ENCODE peak calls at places on chromosome 11, in seven cellular contexts. One of them, this sample, is unnamed.

GRCh38 chr11:61004037-61004641 is 32.7 kb downstream of the CD6 start:
- DNase-seq in GM13976: no peak
- DNase-seq in cardiac muscle cell: peak; percentile 82
- DNase-seq in AG09319: no peak
- DNase-seq in astrocyte of the spinal cord: peak; percentile 56
- DNase-seq in AG04449: no peak
- DNase-seq in AG04450: no peak
- DNase-seq in this sample: no peak

GRCh38 chr11:59216654-59217640 is 4.2 kb upstream of the MPEG1 start:
- DNase-seq in GM13976: peak; percentile 50
- DNase-seq in cardiac muscle cell: peak; percentile 42
- DNase-seq in AG09319: no peak
- DNase-seq in astrocyte of the spinal cord: no peak
- DNase-seq in AG04449: no peak
- DNase-seq in AG04450: no peak
- DNase-seq in this sample: no peak

GRCh38 chr11:14587203-14587602 is 56.4 kb upstream of the PDE3B start:
- DNase-seq in GM13976: no peak
- DNase-seq in cardiac muscle cell: no peak
- DNase-seq in AG09319: no peak
- DNase-seq in astrocyte of the spinal cord: no peak
- DNase-seq in AG04449: no peak
- DNase-seq in AG04450: no peak
- DNase-seq in this sample: no peak

GRCh38 chr11:10600570-10601248 is 32.2 kb upstream of the LYVE1 start:
- DNase-seq in GM13976: no peak
- DNase-seq in cardiac muscle cell: no peak
- DNase-seq in AG09319: no peak
- DNase-seq in astrocyte of the spinal cord: no peak
- DNase-seq in AG04449: no peak
- DNase-seq in AG04450: no peak
- DNase-seq in this sample: no peak

GRCh38 chr11:67632982-67633755 is 3.4 kb upstream of the NUDT8 start:
- DNase-seq in GM13976: no peak
- DNase-seq in cardiac muscle cell: no peak
- DNase-seq in AG09319: no peak
- DNase-seq in astrocyte of the spinal cord: no peak
- DNase-seq in AG04449: no peak
- DNase-seq in AG04450: no peak
- DNase-seq in this sample: no peak

GRCh38 chr11:19673924-19674390 is 38.7 kb upstream of the NAV2 start:
- DNase-seq in GM13976: no peak
- DNase-seq in cardiac muscle cell: peak; percentile 64
- DNase-seq in AG09319: no peak
- DNase-seq in astrocyte of the spinal cord: peak; percentile 33
- DNase-seq in AG04449: no peak
- DNase-seq in AG04450: no peak
- DNase-seq in this sample: no peak

GRCh38 chr11:114553642-114554041 is 6.0 kb downstream of the NXPE1 start:
- DNase-seq in GM13976: no peak
- DNase-seq in cardiac muscle cell: no peak
- DNase-seq in AG09319: no peak
- DNase-seq in astrocyte of the spinal cord: no peak
- DNase-seq in AG04449: no peak
- DNase-seq in AG04450: no peak
- DNase-seq in this sample: no peak

GRCh38 chr11:43573873-43574272 is 106.7 kb upstream of the HSD17B12 start:
- DNase-seq in GM13976: no peak
- DNase-seq in cardiac muscle cell: no peak
- DNase-seq in AG09319: no peak
- DNase-seq in astrocyte of the spinal cord: no peak
- DNase-seq in AG04449: no peak
- DNase-seq in AG04450: no peak
- DNase-seq in this sample: no peak

GRCh38 chr11:68345776-68346728 is 33.7 kb downstream of the LRP5 start:
- DNase-seq in GM13976: no peak
- DNase-seq in cardiac muscle cell: peak; percentile 23
- DNase-seq in AG09319: no peak
- DNase-seq in astrocyte of the spinal cord: no peak
- DNase-seq in AG04449: no peak
- DNase-seq in AG04450: no peak
- DNase-seq in this sample: no peak

GRCh38 chr11:66810576-66811185 is 32.6 kb upstream of the RCE1 start:
- DNase-seq in GM13976: no peak
- DNase-seq in cardiac muscle cell: no peak
- DNase-seq in AG09319: no peak
- DNase-seq in astrocyte of the spinal cord: no peak
- DNase-seq in AG04449: no peak
- DNase-seq in AG04450: no peak
- DNase-seq in this sample: no peak

GRCh38 chr11:33997473-33998347 is 53.8 kb upstream of the CAPRIN1 start:
- DNase-seq in GM13976: no peak
- DNase-seq in cardiac muscle cell: peak; percentile 19
- DNase-seq in AG09319: no peak
- DNase-seq in astrocyte of the spinal cord: no peak
- DNase-seq in AG04449: no peak
- DNase-seq in AG04450: no peak
- DNase-seq in this sample: no peak

GRCh38 chr11:59899532-59899931 is 20.9 kb downstream of the OOSP3 start:
- DNase-seq in GM13976: no peak
- DNase-seq in cardiac muscle cell: no peak
- DNase-seq in AG09319: no peak
- DNase-seq in astrocyte of the spinal cord: no peak
- DNase-seq in AG04449: no peak
- DNase-seq in AG04450: no peak
- DNase-seq in this sample: no peak

GRCh38 chr11:107785401-107785800 is 73.2 kb downstream of the SLC35F2 start:
- DNase-seq in GM13976: peak; percentile 34
- DNase-seq in cardiac muscle cell: peak; percentile 43
- DNase-seq in AG09319: no peak
- DNase-seq in astrocyte of the spinal cord: no peak
- DNase-seq in AG04449: no peak
- DNase-seq in AG04450: no peak
- DNase-seq in this sample: no peak

GRCh38 chr11:19437760-19438159 is 197.0 kb upstream of the E2F8 start:
- DNase-seq in GM13976: no peak
- DNase-seq in cardiac muscle cell: peak; percentile 69
- DNase-seq in AG09319: no peak
- DNase-seq in astrocyte of the spinal cord: peak; percentile 82
- DNase-seq in AG04449: peak; percentile 50
- DNase-seq in AG04450: peak; percentile 55
- DNase-seq in this sample: no peak

GRCh38 chr11:8281266-8281665 is 17.6 kb upstream of the LMO1 start:
- DNase-seq in GM13976: no peak
- DNase-seq in cardiac muscle cell: no peak
- DNase-seq in AG09319: no peak
- DNase-seq in astrocyte of the spinal cord: no peak
- DNase-seq in AG04449: no peak
- DNase-seq in AG04450: no peak
- DNase-seq in this sample: no peak

GRCh38 chr11:8283510-8284272 is 20.0 kb upstream of the LMO1 start:
- DNase-seq in GM13976: no peak
- DNase-seq in cardiac muscle cell: peak; percentile 37
- DNase-seq in AG09319: no peak
- DNase-seq in astrocyte of the spinal cord: no peak
- DNase-seq in AG04449: no peak
- DNase-seq in AG04450: no peak
- DNase-seq in this sample: peak; percentile 43

GRCh38 chr11:8285796-8286195 is 22.1 kb upstream of the LMO1 start:
- DNase-seq in GM13976: no peak
- DNase-seq in cardiac muscle cell: no peak
- DNase-seq in AG09319: no peak
- DNase-seq in astrocyte of the spinal cord: no peak
- DNase-seq in AG04449: no peak
- DNase-seq in AG04450: no peak
- DNase-seq in this sample: no peak

GRCh38 chr11:8285228-8285627 is 21.6 kb upstream of the LMO1 start:
- DNase-seq in GM13976: no peak
- DNase-seq in cardiac muscle cell: no peak
- DNase-seq in AG09319: no peak
- DNase-seq in astrocyte of the spinal cord: no peak
- DNase-seq in AG04449: no peak
- DNase-seq in AG04450: no peak
- DNase-seq in this sample: no peak

DNA sequence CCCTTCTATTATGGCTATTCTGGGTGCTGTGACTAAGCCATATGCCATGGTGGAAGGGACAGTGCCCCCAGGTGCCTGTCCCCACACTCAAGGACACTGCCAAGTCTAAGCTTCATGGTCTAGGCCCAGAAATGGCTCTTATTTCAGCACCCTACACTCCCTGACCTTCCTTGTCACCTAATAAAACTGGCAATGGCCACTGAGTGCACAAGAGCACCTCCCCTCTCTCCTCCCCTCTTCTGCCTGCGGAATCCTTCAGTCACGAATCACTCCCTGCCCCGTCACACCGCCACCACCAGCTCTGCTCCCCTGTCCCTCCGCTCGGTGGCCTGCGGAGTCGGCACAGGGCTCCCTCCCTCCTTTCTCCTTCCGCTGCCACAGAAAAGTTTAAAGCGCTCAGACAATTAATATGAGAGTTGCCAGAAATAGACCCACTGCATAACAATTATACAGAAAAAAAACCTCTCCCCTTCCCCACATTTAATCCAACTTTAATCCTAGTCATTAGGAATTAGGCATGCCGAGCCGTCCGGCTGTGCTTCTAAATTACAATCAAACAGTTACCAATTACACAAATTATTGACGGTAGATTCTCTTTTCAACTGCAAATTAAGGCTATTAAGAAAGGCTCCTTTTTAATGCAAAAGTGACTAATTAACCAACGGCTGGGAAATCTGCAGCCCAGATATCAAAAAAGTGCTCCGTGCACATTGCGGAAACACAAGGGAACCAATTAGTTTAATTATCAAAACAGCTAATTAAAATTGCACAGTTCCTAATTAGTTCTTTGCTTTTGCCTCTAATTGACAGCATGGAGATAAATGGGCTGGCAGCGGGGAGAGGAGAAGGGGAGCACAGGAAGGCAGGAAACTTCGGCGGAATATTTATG is 19.2 kb upstream of the LMO1 start:
- DNase-seq in GM13976: no peak
- DNase-seq in cardiac muscle cell: no peak
- DNase-seq in AG09319: no peak
- DNase-seq in astrocyte of the spinal cord: no peak
- DNase-seq in AG04449: no peak
- DNase-seq in AG04450: no peak
- DNase-seq in this sample: no peak
- TF ChIP-seq CTCF in GM13976: no peak
- TF ChIP-seq CTCF in cardiac muscle cell: no peak
- TF ChIP-seq CTCF in AG09319: no peak
- TF ChIP-seq CTCF in astrocyte of the spinal cord: no peak
- TF ChIP-seq CTCF in AG04449: no peak
- TF ChIP-seq CTCF in AG04450: no peak
- TF ChIP-seq CTCF in this sample: no peak

GRCh38 chr11:117465236-117465997 is 137.8 kb downstream of the CEP164 start:
- DNase-seq in GM13976: no peak
- DNase-seq in cardiac muscle cell: no peak
- DNase-seq in AG09319: no peak
- DNase-seq in astrocyte of the spinal cord: no peak
- DNase-seq in AG04449: no peak
- DNase-seq in AG04450: no peak
- DNase-seq in this sample: no peak

GRCh38 chr11:117471776-117472175 is 144.1 kb downstream of the CEP164 start:
- DNase-seq in GM13976: no peak
- DNase-seq in cardiac muscle cell: no peak
- DNase-seq in AG09319: no peak
- DNase-seq in astrocyte of the spinal cord: no peak
- DNase-seq in AG04449: no peak
- DNase-seq in AG04450: no peak
- DNase-seq in this sample: no peak

GRCh38 chr11:117466966-117467365 is 139.3 kb downstream of the CEP164 start:
- DNase-seq in GM13976: no peak
- DNase-seq in cardiac muscle cell: no peak
- DNase-seq in AG09319: no peak
- DNase-seq in astrocyte of the spinal cord: no peak
- DNase-seq in AG04449: no peak
- DNase-seq in AG04450: no peak
- DNase-seq in this sample: no peak

GRCh38 chr11:117470576-117470975 is 142.9 kb downstream of the CEP164 start:
- DNase-seq in GM13976: no peak
- DNase-seq in cardiac muscle cell: no peak
- DNase-seq in AG09319: no peak
- DNase-seq in astrocyte of the spinal cord: no peak
- DNase-seq in AG04449: no peak
- DNase-seq in AG04450: no peak
- DNase-seq in this sample: no peak

GRCh38 chr11:117468888-117469287 is 141.2 kb downstream of the CEP164 start:
- DNase-seq in GM13976: no peak
- DNase-seq in cardiac muscle cell: no peak
- DNase-seq in AG09319: no peak
- DNase-seq in astrocyte of the spinal cord: no peak
- DNase-seq in AG04449: no peak
- DNase-seq in AG04450: no peak
- DNase-seq in this sample: no peak
- TF ChIP-seq CTCF in GM13976: no peak
- TF ChIP-seq CTCF in cardiac muscle cell: no peak
- TF ChIP-seq CTCF in AG09319: no peak
- TF ChIP-seq CTCF in astrocyte of the spinal cord: no peak
- TF ChIP-seq CTCF in AG04449: no peak
- TF ChIP-seq CTCF in AG04450: no peak
- TF ChIP-seq CTCF in this sample: no peak

DNA sequence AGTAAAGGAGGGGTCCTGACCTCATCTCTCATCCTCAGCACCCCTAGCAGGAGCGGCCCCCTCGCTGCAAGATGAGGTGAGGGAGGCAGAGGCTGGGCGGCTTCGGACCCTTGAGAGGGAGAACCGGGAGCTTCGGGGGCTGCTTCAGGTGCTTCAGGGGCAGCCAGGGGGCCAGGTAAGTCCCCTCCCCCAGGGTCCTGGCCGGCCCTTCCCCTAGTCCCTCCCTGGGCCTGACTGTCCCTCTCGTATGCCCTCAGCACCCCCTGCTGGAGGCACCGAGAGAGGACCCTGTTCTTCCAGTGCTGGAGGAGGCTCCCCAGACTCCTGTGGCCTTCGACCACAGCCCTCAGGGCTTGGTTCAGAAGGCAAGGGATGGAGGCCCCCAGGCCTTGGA is 3.7 kb downstream of the CCDC88B start:
- DNase-seq in GM13976: no peak
- DNase-seq in cardiac muscle cell: no peak
- DNase-seq in AG09319: no peak
- DNase-seq in astrocyte of the spinal cord: no peak
- DNase-seq in AG04449: no peak
- DNase-seq in AG04450: no peak
- DNase-seq in this sample: no peak
- TF ChIP-seq CTCF in GM13976: peak; percentile 4
- TF ChIP-seq CTCF in cardiac muscle cell: peak; percentile 22
- TF ChIP-seq CTCF in AG09319: peak; percentile 15
- TF ChIP-seq CTCF in astrocyte of the spinal cord: peak; percentile 38
- TF ChIP-seq CTCF in AG04449: peak; percentile 25
- TF ChIP-seq CTCF in AG04450: peak; percentile 25
- TF ChIP-seq CTCF in this sample: peak; percentile 42

DNA sequence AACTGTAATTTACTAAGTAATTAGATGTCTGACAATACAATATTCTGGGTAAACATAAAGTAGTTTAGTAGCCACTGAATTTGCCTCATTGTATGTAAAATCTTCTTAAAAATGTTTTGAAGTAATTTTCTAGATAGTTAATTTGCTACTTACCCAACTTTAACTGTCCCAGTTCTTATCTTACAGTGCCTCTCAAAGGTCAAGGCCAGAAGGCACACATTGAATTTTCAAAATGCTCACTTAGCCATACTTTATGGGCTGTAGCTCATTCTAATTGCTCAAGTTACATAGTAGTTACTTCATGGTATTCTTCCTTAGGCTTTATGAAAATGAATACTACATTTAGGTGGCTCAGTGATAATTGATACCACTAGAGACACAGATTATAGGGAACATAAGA is 666.6 kb downstream of the CNTN5 start:
- DNase-seq in GM13976: no peak
- DNase-seq in cardiac muscle cell: peak; percentile 6
- DNase-seq in AG09319: no peak
- DNase-seq in astrocyte of the spinal cord: no peak
- DNase-seq in AG04449: no peak
- DNase-seq in AG04450: no peak
- DNase-seq in this sample: no peak
- TF ChIP-seq CTCF in GM13976: no peak
- TF ChIP-seq CTCF in cardiac muscle cell: no peak
- TF ChIP-seq CTCF in AG09319: no peak
- TF ChIP-seq CTCF in astrocyte of the spinal cord: peak; percentile 6
- TF ChIP-seq CTCF in AG04449: no peak
- TF ChIP-seq CTCF in AG04450: no peak
- TF ChIP-seq CTCF in this sample: no peak